ENCODE peak calls at places on chromosomes 13 and 19, in five cellular contexts. A is Karpas-422, Y is Kasumi-1, M is RPMI7951, U is endothelial cell. L is an unnamed sample.

GRCh38 chr19:5628470-5628869 is 5.6 kb downstream of the SAFB start:
- DNase-seq in A (no peak), Y (no peak), M (no peak), U (no peak), L (no peak)

GRCh38 chr13:96033220-96034015 is 19.8 kb downstream of the UGGT2 start:
- DNase-seq in A (no peak), Y (no peak), M (no peak), U (no peak), L (no peak)

GRCh38 chr19:48836089-48837017 is at the start of gene HSD17B14:
- DNase-seq in A (peak), Y (no peak), M (no peak), U (peak), L (no peak)

GRCh38 chr13:108155185-108156106 is 59.9 kb downstream of the LIG4 start:
- DNase-seq in A (peak), Y (peak), M (peak), U (peak), L (no peak)

GRCh38 chr13:71873418-71874276 is 6.6 kb upstream of the DACH1 start:
- DNase-seq in A (no peak), Y (no peak), M (no peak), U (no peak), L (no peak)

GRCh38 chr13:111058796-111059506 is 56.2 kb upstream of the ARHGEF7 start:
- DNase-seq in A (no peak), Y (no peak), M (peak), U (no peak), L (no peak)

GRCh38 chr13:52034616-52035226 is 10.2 kb downstream of the UTP14C start:
- DNase-seq in A (no peak), Y (no peak), M (no peak), U (no peak), L (no peak)

GRCh38 chr19:48784527-48784926 is 26.3 kb downstream of the BCAT2 start:
- DNase-seq in A (peak), Y (no peak), M (peak), U (no peak), L (no peak)

GRCh38 chr13:35159041-35159440 is 217.0 kb downstream of the NBEA start:
- DNase-seq in A (no peak), Y (no peak), M (no peak), U (no peak), L (no peak)

GRCh38 chr13:59734393-59734792 is 429.3 kb downstream of the DIAPH3 start:
- DNase-seq in A (peak), Y (no peak), M (no peak), U (no peak), L (no peak)

GRCh38 chr13:97353927-97354326 is 80.0 kb upstream of the RAP2A start:
- DNase-seq in A (no peak), Y (no peak), M (no peak), U (no peak), L (no peak)

GRCh38 chr13:95343944-95344343 is 42.7 kb upstream of the ABCC4 start:
- DNase-seq in A (no peak), Y (no peak), M (no peak), U (no peak), L (no peak)

L was measured in gastrocnemius medialis.